ENCODE peak calls at places on chromosomes 12 and 14, in eight cellular contexts. F is NCI-H1436; I is pancreas; W is Right ventricle myocardium superior; T is activated CD4-positive, alpha-beta T cell treated with anti-CD3 and anti-CD28 coated beads for 48 hours; U is CD4-positive, alpha-beta memory T cell; O is COR-L47; L is iPS-NIHi11. B is an unnamed sample.

GRCh38 chr12:100823988-100824387 is 29.4 kb downstream of the ANO4 start:
- DNase-seq in W (no peak), F (no peak), O (no peak), U (no peak), L (no peak), T (no peak), I (no peak), B (no peak)

GRCh38 chr14:68342216-68342615 is 450.7 kb downstream of the ZFP36L1 start:
- DNase-seq in O (no peak), W (no peak), I (no peak), U (no peak), F (no peak), L (no peak), T (no peak), B (no peak)

GRCh38 chr14:32354716-32355115 is 25.6 kb downstream of the AKAP6 start:
- DNase-seq in F (no peak), I (peak), L (no peak), W (peak), U (no peak), O (no peak), T (no peak), B (no peak)

GRCh38 chr12:7113389-7113871 is 4.4 kb upstream of the C1RL start:
- DNase-seq in L (peak), F (peak), O (no peak), I (peak), T (peak), U (peak), W (no peak), B (no peak)

GRCh38 chr12:111578276-111578970 is 20.7 kb downstream of the ATXN2 start:
- DNase-seq in I (no peak), F (no peak), U (no peak), L (no peak), W (no peak), T (no peak), O (no peak), B (no peak)

GRCh38 chr12:27810756-27811155 is 30.7 kb upstream of the MANSC4 start:
- DNase-seq in L (no peak), T (no peak), O (no peak), I (no peak), W (no peak), U (no peak), F (no peak), B (no peak)

GRCh38 chr14:58871972-58872530 is 234.3 kb downstream of the DACT1 start:
- DNase-seq in I (no peak), W (no peak), U (no peak), T (no peak), F (no peak), L (no peak), O (no peak), B (no peak)

GRCh38 chr12:42904683-42905418 is 315.3 kb upstream of the PRICKLE1 start:
- DNase-seq in F (no peak), I (no peak), W (no peak), L (no peak), O (no peak), U (no peak), T (no peak), B (no peak)

GRCh38 chr14:103688441-103688840 is 26.8 kb downstream of the XRCC3 start:
- DNase-seq in T (no peak), W (no peak), U (no peak), I (no peak), O (no peak), F (no peak), L (no peak), B (no peak)

GRCh38 chr12:128853321-128854197 is at the start of gene GLT1D1:
- DNase-seq in W (no peak), T (no peak), I (no peak), U (no peak), F (no peak), L (peak), O (no peak), B (no peak)

GRCh38 chr14:99043756-99044155 is 228.2 kb downstream of the BCL11B start:
- DNase-seq in T (no peak), L (no peak), U (no peak), I (no peak), W (no peak), F (no peak), O (no peak), B (no peak)

GRCh38 chr14:95137804-95138167 is 19.5 kb downstream of the DICER1 start:
- DNase-seq in U (no peak), F (no peak), T (no peak), I (no peak), O (peak), L (no peak), W (no peak), B (no peak)

GRCh38 chr12:30828686-30829085 is 73.9 kb upstream of the CAPRIN2 start:
- DNase-seq in F (no peak), O (no peak), W (no peak), T (no peak), I (no peak), U (no peak), L (no peak), B (no peak)

GRCh38 chr12:117025481-117026151 is 73.6 kb downstream of the TESC start:
- DNase-seq in U (peak), L (peak), T (peak), F (peak), O (peak), W (peak), I (peak), B (peak)

GRCh38 chr14:96042218-96042930 is 3.2 kb downstream of the C14orf132 start:
- DNase-seq in U (no peak), F (no peak), W (no peak), O (no peak), T (no peak), I (no peak), L (no peak), B (no peak)

GRCh38 chr12:77323778-77324415 is 258.5 kb upstream of the E2F7 start:
- DNase-seq in I (no peak), O (no peak), L (no peak), W (no peak), T (no peak), F (no peak), U (no peak), B (no peak)

GRCh38 chr12:75712223-75712622 is 200.8 kb upstream of the KRR1 start:
- DNase-seq in F (no peak), W (no peak), I (no peak), U (no peak), O (no peak), T (no peak), L (no peak), B (no peak)

GRCh38 chr12:105272814-105273416 is 36.9 kb upstream of the APPL2 start:
- DNase-seq in F (no peak), U (no peak), W (no peak), T (no peak), O (no peak), L (no peak), I (no peak), B (no peak)